ENCODE peak calls at places on chromosomes 7 and 10, in seven cellular contexts. F, N, M, S, I, W and R are unnamed samples.

GRCh38 chr10:69439813-69440506 is 11.3 kb upstream of the TSPAN15 start:
- DNase-seq in F (peak), N (no peak), M (no peak), S (peak), I (no peak), W (no peak), R (peak)

GRCh38 chr7:12110425-12110824 is 100.7 kb upstream of the TMEM106B start:
- DNase-seq in F (no peak), N (no peak), M (no peak), S (no peak), I (no peak), W (no peak), R (no peak)

GRCh38 chr10:27241640-27242472 is 1.3 kb upstream of the ACBD5 start:
- DNase-seq in F (peak), N (peak), M (peak), S (peak), I (peak), W (peak), R (peak)

GRCh38 chr10:47358457-47358856 is 10.3 kb downstream of the RBP3 start:
- DNase-seq in F (no peak), N (no peak), M (no peak), S (no peak), I (no peak), W (no peak), R (no peak)

GRCh38 chr10:105187243-105187642 is 546.2 kb downstream of the SORCS3 start:
- DNase-seq in F (peak), N (no peak), M (no peak), S (peak), I (no peak), W (no peak), R (peak)

GRCh38 chr7:127413962-127414361 is 21.5 kb upstream of the ZNF800 start:
- DNase-seq in F (no peak), N (no peak), M (no peak), S (no peak), I (no peak), W (no peak), R (no peak)

GRCh38 chr7:69907720-69908119 is 309.4 kb downstream of the AUTS2 start:
- DNase-seq in F (no peak), N (no peak), M (no peak), S (no peak), I (no peak), W (no peak), R (no peak)

GRCh38 chr10:110372656-110373055 is 67.9 kb upstream of the SMNDC1 start:
- DNase-seq in F (no peak), N (no peak), M (no peak), S (no peak), I (no peak), W (no peak), R (no peak)

GRCh38 chr7:72032934-72033333 is 379.2 kb downstream of the CALN1 start:
- DNase-seq in F (no peak), N (no peak), M (no peak), S (no peak), I (no peak), W (no peak), R (no peak)

GRCh38 chr10:12579954-12580858 is 230.9 kb downstream of the CAMK1D start:
- DNase-seq in F (peak), N (no peak), M (no peak), S (no peak), I (no peak), W (no peak), R (peak)

GRCh38 chr7:96621932-96622331 is 87.7 kb downstream of the SEM1 start:
- DNase-seq in F (no peak), N (no peak), M (no peak), S (no peak), I (no peak), W (no peak), R (no peak)

GRCh38 chr7:143329471-143330170 is 13.7 kb downstream of the CLCN1 start:
- DNase-seq in F (no peak), N (no peak), M (no peak), S (no peak), I (no peak), W (no peak), R (no peak)

GRCh38 chr7:5478568-5479045 is 55.0 kb upstream of the TNRC18 start:
- DNase-seq in F (no peak), N (no peak), M (no peak), S (no peak), I (no peak), W (peak), R (peak)
- H3K4me3 ChIP-seq in F (peak), N (no peak), M (no peak), S (no peak), I (no peak), W (no peak), R (no peak)

GRCh38 chr7:101924171-101924570 is 106.7 kb downstream of the CUX1 start:
- DNase-seq in F (peak), N (peak), M (no peak), S (no peak), I (no peak), W (no peak), R (peak)
- H3K4me3 ChIP-seq in F (no peak), N (no peak), M (no peak), S (no peak), I (no peak), W (no peak), R (no peak)

DNA sequence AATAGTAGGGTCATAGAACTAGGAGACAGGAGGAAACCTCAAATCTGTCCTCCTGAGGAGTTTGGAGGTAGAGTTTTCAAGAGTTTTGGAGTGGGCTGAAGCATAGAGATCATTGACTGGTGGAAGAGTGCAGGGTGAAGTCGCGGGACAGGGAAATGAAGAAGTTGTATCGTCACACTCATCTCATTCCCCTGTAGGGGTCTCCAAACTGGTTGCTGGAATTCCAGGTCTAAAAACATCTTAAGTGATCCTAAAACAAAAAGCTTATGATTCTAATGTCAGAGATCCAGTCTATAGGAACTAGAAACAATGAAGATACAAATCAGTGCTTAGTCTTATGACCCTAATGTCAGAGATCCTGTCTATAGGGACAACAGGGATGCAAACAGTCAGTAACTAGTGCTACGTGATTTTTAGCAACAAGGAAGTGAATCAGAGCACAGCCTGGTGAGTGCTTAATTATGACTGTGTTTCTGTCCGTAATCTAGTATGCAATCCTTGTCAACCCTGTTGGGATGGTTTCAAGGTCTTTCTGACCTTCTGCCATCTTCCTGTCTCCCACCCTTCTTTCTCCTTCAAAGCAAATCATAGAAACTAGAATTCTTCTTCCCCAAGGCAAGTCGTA is 139.4 kb downstream of the SKIDA1 start:
- DNase-seq in F (no peak), N (no peak), M (no peak), S (no peak), I (no peak), W (no peak), R (no peak)
- H3K4me3 ChIP-seq in F (no peak), N (no peak), M (no peak), S (no peak), I (no peak), W (no peak), R (no peak)

DNA sequence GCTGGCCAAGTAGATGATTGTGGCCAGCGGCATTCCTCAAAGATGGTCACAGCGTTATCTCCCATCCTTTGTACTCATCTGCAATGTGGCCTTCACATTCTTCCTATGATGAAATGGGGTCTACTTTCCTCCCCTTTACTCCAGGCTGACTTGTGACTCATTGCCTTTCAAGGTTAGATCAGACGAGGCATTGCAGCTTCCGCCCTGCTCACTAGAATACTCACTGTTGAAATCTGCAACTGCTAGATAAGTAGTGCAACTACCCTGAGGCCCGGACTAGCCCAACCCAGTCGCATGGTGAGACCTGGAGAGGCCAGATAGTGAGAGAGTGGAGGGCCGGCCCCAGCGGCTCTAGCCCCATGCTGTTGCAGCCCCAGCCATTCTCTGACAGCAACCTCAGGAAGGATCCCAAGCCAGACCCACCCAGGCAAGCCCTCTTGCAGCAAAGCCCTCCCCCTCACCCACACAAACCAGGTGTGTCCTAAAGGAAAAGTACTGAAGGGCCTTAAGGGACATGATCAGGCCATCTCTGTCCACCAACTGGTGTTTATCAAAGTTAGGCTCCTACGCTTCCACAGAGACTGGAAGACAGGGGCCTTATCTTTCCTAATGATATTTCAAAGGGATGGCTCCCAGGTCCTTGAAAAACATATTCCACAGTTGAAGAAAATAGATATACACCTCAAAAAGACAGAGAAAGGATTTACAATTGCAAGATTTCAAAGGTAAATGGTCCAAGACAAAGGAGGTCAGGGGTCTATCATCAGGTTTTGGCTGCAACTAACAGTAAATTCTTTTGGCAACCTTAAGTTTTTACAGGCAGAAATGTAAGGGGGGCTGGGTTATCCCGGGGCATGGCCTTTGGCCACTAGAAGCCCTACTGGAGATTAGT is 107.2 kb upstream of the TRIM24 start:
- DNase-seq in F (no peak), N (no peak), M (no peak), S (no peak), I (no peak), W (no peak), R (no peak)
- H3K4me3 ChIP-seq in F (no peak), N (no peak), M (no peak), S (no peak), I (no peak), W (no peak), R (no peak)

GRCh38 chr10:100827819-100828743 is 82.7 kb downstream of the PAX2 start:
- DNase-seq in F (no peak), N (no peak), M (no peak), S (no peak), I (no peak), W (no peak), R (peak)
- H3K4me3 ChIP-seq in F (no peak), N (no peak), M (no peak), S (no peak), I (no peak), W (no peak), R (no peak)

DNA sequence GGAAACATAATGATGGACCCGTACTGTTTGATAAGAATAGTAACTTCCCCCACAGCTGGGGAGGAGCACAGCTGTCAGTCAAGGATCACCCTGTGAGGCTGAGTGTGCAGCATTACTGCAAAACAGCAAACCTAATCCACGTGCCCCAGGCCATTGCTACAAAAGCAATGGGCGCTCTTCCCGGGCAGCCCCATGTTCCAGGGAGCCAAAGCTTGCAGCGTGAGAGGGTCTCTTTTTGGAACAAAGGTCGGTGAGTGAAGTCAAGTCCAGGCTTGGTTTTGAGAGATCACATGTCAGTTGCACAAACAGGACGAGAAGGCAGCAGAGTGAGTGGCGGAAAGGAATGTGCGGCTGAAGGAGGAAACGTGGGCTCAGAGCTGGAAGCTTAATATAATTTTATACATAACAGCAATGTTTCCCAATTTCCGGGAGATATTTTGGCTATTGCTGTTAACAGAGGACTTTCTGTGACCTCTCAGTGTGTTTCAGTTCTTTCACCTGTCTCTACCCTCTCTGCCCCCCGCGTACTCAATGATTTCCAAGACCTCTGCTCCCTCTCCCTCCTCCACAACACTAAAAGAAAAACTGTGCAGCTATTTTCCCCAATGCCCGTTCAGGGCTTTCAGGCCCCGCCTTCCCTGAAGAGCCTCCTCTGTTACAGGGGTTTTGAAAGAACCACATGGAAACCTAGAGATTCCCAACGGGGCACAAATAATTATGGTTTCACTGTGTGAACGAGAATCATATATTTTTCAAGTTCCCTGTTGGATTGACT is 128.9 kb downstream of the MTPAP start:
- DNase-seq in F (peak), N (peak), M (no peak), S (peak), I (no peak), W (no peak), R (peak)
- H3K4me3 ChIP-seq in F (no peak), N (no peak), M (no peak), S (peak), I (no peak), W (no peak), R (no peak)

GRCh38 chr7:18829518-18830252 is 287.8 kb downstream of the TWIST1 start:
- DNase-seq in F (peak), N (peak), M (peak), S (peak), I (no peak), W (no peak), R (peak)
- H3K4me3 ChIP-seq in F (no peak), N (no peak), M (no peak), S (no peak), I (no peak), W (no peak), R (no peak)

GRCh38 chr10:91380873-91381561 is 29.1 kb upstream of the HECTD2 start:
- DNase-seq in F (no peak), N (no peak), M (no peak), S (no peak), I (no peak), W (no peak), R (peak)
- H3K4me3 ChIP-seq in F (no peak), N (no peak), M (no peak), S (no peak), I (no peak), W (no peak), R (no peak)

DNA sequence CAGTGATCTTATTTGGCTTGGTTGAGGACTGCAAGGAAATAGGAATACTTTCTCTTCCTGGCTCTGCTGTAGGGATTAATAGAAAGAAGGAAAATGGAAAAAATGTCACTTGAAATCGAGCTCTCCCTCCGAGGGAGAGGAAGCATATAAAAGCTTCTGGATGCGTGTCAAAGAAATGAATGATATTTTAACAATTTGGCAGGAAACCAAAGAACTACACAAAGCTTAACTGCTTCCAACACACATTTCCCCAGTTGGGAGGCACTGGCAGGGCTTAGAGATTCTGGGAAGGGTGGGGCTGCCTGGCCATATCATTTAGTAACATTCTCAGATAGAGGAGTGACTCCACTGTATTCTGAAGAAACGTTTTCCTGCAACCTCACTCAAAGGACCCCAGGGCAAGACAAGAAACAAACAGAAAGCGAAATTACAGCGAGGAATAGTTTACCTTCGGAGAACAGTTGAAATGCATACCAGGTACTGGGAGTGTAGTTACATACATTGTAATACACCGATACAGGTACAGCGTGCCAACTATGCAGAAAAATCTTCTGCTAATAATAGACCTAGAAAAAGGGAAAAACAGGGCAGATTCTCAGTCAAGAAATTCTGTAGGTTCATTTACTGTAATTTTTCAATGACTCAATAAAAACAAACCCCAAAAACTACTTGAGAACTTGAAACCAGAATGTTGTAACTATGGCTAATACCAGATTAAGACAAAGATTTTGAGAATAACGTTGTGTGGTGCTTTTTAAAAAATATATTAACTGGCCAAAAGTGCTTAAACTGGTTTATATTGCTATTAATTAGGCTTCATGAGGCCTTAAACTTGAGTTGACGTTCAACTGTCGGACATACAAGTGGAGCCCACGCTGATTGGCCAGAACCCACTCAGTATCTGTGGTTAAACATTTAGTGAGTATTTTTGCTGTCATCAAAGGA is 75.7 kb upstream of the ASAH2 start:
- DNase-seq in F (peak), N (peak), M (peak), S (peak), I (no peak), W (peak), R (peak)
- H3K4me3 ChIP-seq in F (peak), N (no peak), M (no peak), S (no peak), I (no peak), W (no peak), R (no peak)

GRCh38 chr10:62011558-62011957 is 110.1 kb downstream of the ARID5B start:
- DNase-seq in F (no peak), N (no peak), M (no peak), S (no peak), I (no peak), W (no peak), R (no peak)
- H3K4me3 ChIP-seq in F (no peak), N (no peak), M (no peak), S (no peak), I (no peak), W (no peak), R (no peak)